ENCODE peak calls at places on chromosomes 13 and 19, in ten cellular contexts. One of them, this sample, is unnamed.

GRCh38 chr13:102901056-102901455 is 55.2 kb downstream of the ERCC5 start:
- DNase-seq in BE2C: no peak
- DNase-seq in stomach: no peak
- DNase-seq in GM23338: no peak
- DNase-seq in transverse colon: no peak
- DNase-seq in uterus: no peak
- DNase-seq in left ventricle myocardium inferior: no peak
- DNase-seq in K562: no peak
- DNase-seq in tibial artery: no peak
- DNase-seq in cardiac fibroblast: no peak
- DNase-seq in this sample: no peak

GRCh38 chr13:23427342-23428182 is 5.9 kb downstream of the SACS start:
- DNase-seq in BE2C: no peak
- DNase-seq in stomach: peak; percentile 43
- DNase-seq in GM23338: no peak
- DNase-seq in transverse colon: peak; percentile 33
- DNase-seq in uterus: peak; percentile 74
- DNase-seq in left ventricle myocardium inferior: no peak
- DNase-seq in K562: no peak
- DNase-seq in tibial artery: peak; percentile 80
- DNase-seq in cardiac fibroblast: peak; percentile 90
- DNase-seq in this sample: no peak

GRCh38 chr13:38173403-38173802 is 176.2 kb upstream of the UFM1 start:
- DNase-seq in BE2C: no peak
- DNase-seq in stomach: no peak
- DNase-seq in GM23338: peak; percentile 16
- DNase-seq in transverse colon: no peak
- DNase-seq in uterus: no peak
- DNase-seq in left ventricle myocardium inferior: no peak
- DNase-seq in K562: no peak
- DNase-seq in tibial artery: no peak
- DNase-seq in cardiac fibroblast: no peak
- DNase-seq in this sample: no peak

GRCh38 chr13:109517516-109517915 is 268.9 kb downstream of the IRS2 start:
- DNase-seq in BE2C: no peak
- DNase-seq in stomach: no peak
- DNase-seq in GM23338: no peak
- DNase-seq in transverse colon: no peak
- DNase-seq in uterus: no peak
- DNase-seq in left ventricle myocardium inferior: no peak
- DNase-seq in K562: no peak
- DNase-seq in tibial artery: no peak
- DNase-seq in cardiac fibroblast: peak; percentile 34
- DNase-seq in this sample: no peak

GRCh38 chr19:39144487-39145071 is 19.0 kb downstream of the PAK4 start:
- DNase-seq in BE2C: peak; percentile 63
- DNase-seq in stomach: no peak
- DNase-seq in GM23338: peak; percentile 46
- DNase-seq in transverse colon: no peak
- DNase-seq in uterus: no peak
- DNase-seq in left ventricle myocardium inferior: no peak
- DNase-seq in K562: no peak
- DNase-seq in tibial artery: no peak
- DNase-seq in cardiac fibroblast: peak; percentile 13
- DNase-seq in this sample: no peak

GRCh38 chr13:40777166-40777956 is 6.4 kb upstream of the MRPS31 start:
- DNase-seq in BE2C: peak; percentile 58
- DNase-seq in stomach: no peak
- DNase-seq in GM23338: peak; percentile 88
- DNase-seq in transverse colon: peak; percentile 43
- DNase-seq in uterus: no peak
- DNase-seq in left ventricle myocardium inferior: no peak
- DNase-seq in K562: peak; percentile 59
- DNase-seq in tibial artery: no peak
- DNase-seq in cardiac fibroblast: peak; percentile 72
- DNase-seq in this sample: peak; percentile 14

GRCh38 chr13:47119568-47120080 is 222.8 kb upstream of the HTR2A start:
- DNase-seq in BE2C: no peak
- DNase-seq in stomach: no peak
- DNase-seq in GM23338: no peak
- DNase-seq in transverse colon: no peak
- DNase-seq in uterus: no peak
- DNase-seq in left ventricle myocardium inferior: no peak
- DNase-seq in K562: no peak
- DNase-seq in tibial artery: no peak
- DNase-seq in cardiac fibroblast: no peak
- DNase-seq in this sample: no peak

GRCh38 chr19:38255759-38256052 is 468 bp downstream of the PPP1R14A start:
- DNase-seq in BE2C: no peak
- DNase-seq in stomach: no peak
- DNase-seq in GM23338: peak; percentile 41
- DNase-seq in transverse colon: no peak
- DNase-seq in uterus: no peak
- DNase-seq in left ventricle myocardium inferior: no peak
- DNase-seq in K562: no peak
- DNase-seq in tibial artery: peak; percentile 70
- DNase-seq in cardiac fibroblast: no peak
- DNase-seq in this sample: peak; percentile 67

DNA sequence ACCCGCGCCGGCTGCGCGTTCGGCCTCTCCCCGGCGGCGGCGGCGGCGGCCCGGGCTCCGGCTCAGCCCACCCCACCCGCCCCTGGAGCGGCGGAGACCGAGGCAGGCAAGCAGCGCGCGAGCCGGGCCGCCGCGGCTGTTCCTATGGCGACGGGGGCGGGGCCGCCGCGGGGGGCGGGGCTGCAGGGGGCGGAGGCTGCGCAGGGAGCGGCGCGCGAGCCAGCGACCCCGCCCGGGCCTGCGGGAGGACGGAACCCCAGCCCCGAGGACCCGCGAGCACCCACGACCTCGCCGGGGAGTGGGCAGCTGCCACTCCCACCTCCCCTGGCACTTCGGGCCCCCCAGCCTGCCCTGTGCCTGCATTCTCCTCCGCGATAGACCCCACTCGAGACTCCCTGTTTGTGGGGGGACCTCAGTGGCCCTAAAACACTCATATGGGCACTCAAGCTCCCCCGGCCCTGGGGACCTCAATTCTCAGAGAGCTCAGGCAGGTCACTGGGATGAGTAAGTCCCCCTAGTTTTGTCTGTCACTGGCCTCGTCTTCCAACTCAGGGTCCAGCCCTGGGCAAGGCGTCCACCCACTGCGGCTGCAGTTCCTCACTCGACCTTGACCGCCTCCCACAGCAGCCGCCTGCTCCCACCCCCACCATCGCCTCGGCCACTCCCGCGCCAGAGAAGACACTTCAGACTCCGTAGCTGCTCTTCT is at the start of gene CTXN1:
- DNase-seq in BE2C: peak; percentile 91
- DNase-seq in stomach: peak; percentile 79
- DNase-seq in GM23338: peak; percentile 71
- DNase-seq in transverse colon: peak; percentile 81
- DNase-seq in uterus: peak; percentile 87
- DNase-seq in left ventricle myocardium inferior: peak; percentile 71
- DNase-seq in K562: peak; percentile 92
- DNase-seq in tibial artery: peak; percentile 84
- DNase-seq in cardiac fibroblast: peak; percentile 44
- DNase-seq in this sample: peak; percentile 77
- H3K4me3 ChIP-seq in BE2C: peak within 1 kb of the TSS; percentile 48
- H3K4me3 ChIP-seq in stomach: peak within 1 kb of the TSS; percentile 61
- H3K4me3 ChIP-seq in GM23338: peak within 1 kb of the TSS; percentile 61
- H3K4me3 ChIP-seq in transverse colon: peak within 1 kb of the TSS; percentile 29
- H3K4me3 ChIP-seq in uterus: peak within 1 kb of the TSS; percentile 53
- H3K4me3 ChIP-seq in left ventricle myocardium inferior: peak within 1 kb of the TSS; percentile 65
- H3K4me3 ChIP-seq in K562: peak within 1 kb of the TSS; percentile 48
- H3K4me3 ChIP-seq in tibial artery: peak within 1 kb of the TSS; percentile 49
- H3K4me3 ChIP-seq in cardiac fibroblast: peak within 1 kb of the TSS; percentile 42
- H3K4me3 ChIP-seq in this sample: peak within 1 kb of the TSS; percentile 53

GRCh38 chr13:72296246-72296645 is 429.2 kb upstream of the DACH1 start:
- DNase-seq in BE2C: no peak
- DNase-seq in stomach: no peak
- DNase-seq in GM23338: no peak
- DNase-seq in transverse colon: no peak
- DNase-seq in uterus: no peak
- DNase-seq in left ventricle myocardium inferior: no peak
- DNase-seq in K562: no peak
- DNase-seq in tibial artery: no peak
- DNase-seq in cardiac fibroblast: no peak
- DNase-seq in this sample: no peak

GRCh38 chr13:72295173-72295572 is 428.2 kb upstream of the DACH1 start:
- DNase-seq in BE2C: no peak
- DNase-seq in stomach: no peak
- DNase-seq in GM23338: no peak
- DNase-seq in transverse colon: no peak
- DNase-seq in uterus: no peak
- DNase-seq in left ventricle myocardium inferior: no peak
- DNase-seq in K562: no peak
- DNase-seq in tibial artery: no peak
- DNase-seq in cardiac fibroblast: peak; percentile 2
- DNase-seq in this sample: no peak

GRCh38 chr13:72293206-72293605 is 426.2 kb upstream of the DACH1 start:
- DNase-seq in BE2C: no peak
- DNase-seq in stomach: no peak
- DNase-seq in GM23338: no peak
- DNase-seq in transverse colon: no peak
- DNase-seq in uterus: no peak
- DNase-seq in left ventricle myocardium inferior: no peak
- DNase-seq in K562: no peak
- DNase-seq in tibial artery: no peak
- DNase-seq in cardiac fibroblast: peak; percentile 16
- DNase-seq in this sample: no peak

GRCh38 chr13:72290962-72291681 is 424.1 kb upstream of the DACH1 start:
- DNase-seq in BE2C: no peak
- DNase-seq in stomach: no peak
- DNase-seq in GM23338: peak; percentile 47
- DNase-seq in transverse colon: no peak
- DNase-seq in uterus: no peak
- DNase-seq in left ventricle myocardium inferior: no peak
- DNase-seq in K562: no peak
- DNase-seq in tibial artery: no peak
- DNase-seq in cardiac fibroblast: peak; percentile 44
- DNase-seq in this sample: no peak
- TF ChIP-seq CTCF in BE2C: no peak
- TF ChIP-seq CTCF in stomach: no peak
- TF ChIP-seq CTCF in GM23338: peak; percentile 3
- TF ChIP-seq CTCF in transverse colon: no peak
- TF ChIP-seq CTCF in uterus: no peak
- TF ChIP-seq CTCF in left ventricle myocardium inferior: no peak
- TF ChIP-seq CTCF in K562: no peak
- TF ChIP-seq CTCF in tibial artery: no peak
- TF ChIP-seq CTCF in cardiac fibroblast: no peak
- TF ChIP-seq CTCF in this sample: no peak

GRCh38 chr19:34961775-34962174 is 2.3 kb downstream of the ZNF792 start:
- DNase-seq in BE2C: no peak
- DNase-seq in stomach: no peak
- DNase-seq in GM23338: no peak
- DNase-seq in transverse colon: no peak
- DNase-seq in uterus: no peak
- DNase-seq in left ventricle myocardium inferior: no peak
- DNase-seq in K562: no peak
- DNase-seq in tibial artery: no peak
- DNase-seq in cardiac fibroblast: no peak
- DNase-seq in this sample: no peak

GRCh38 chr19:34963531-34964406 is at the start of gene ZNF792:
- DNase-seq in BE2C: peak; percentile 93
- DNase-seq in stomach: peak; percentile 70
- DNase-seq in GM23338: peak; percentile 88
- DNase-seq in transverse colon: peak; percentile 73
- DNase-seq in uterus: peak; percentile 55
- DNase-seq in left ventricle myocardium inferior: peak; percentile 69
- DNase-seq in K562: peak; percentile 78
- DNase-seq in tibial artery: peak; percentile 78
- DNase-seq in cardiac fibroblast: peak; percentile 42
- DNase-seq in this sample: peak; percentile 82

GRCh38 chr19:34962281-34962944 is 1.6 kb downstream of the ZNF792 start:
- DNase-seq in BE2C: peak; percentile 70
- DNase-seq in stomach: no peak
- DNase-seq in GM23338: no peak
- DNase-seq in transverse colon: no peak
- DNase-seq in uterus: no peak
- DNase-seq in left ventricle myocardium inferior: no peak
- DNase-seq in K562: peak; percentile 83
- DNase-seq in tibial artery: no peak
- DNase-seq in cardiac fibroblast: no peak
- DNase-seq in this sample: no peak

GRCh38 chr19:34962945-34963530 is 991 bp downstream of the ZNF792 start:
- DNase-seq in BE2C: peak; percentile 35
- DNase-seq in stomach: no peak
- DNase-seq in GM23338: no peak
- DNase-seq in transverse colon: no peak
- DNase-seq in uterus: no peak
- DNase-seq in left ventricle myocardium inferior: no peak
- DNase-seq in K562: peak; percentile 26
- DNase-seq in tibial artery: no peak
- DNase-seq in cardiac fibroblast: peak; percentile 32
- DNase-seq in this sample: no peak

DNA sequence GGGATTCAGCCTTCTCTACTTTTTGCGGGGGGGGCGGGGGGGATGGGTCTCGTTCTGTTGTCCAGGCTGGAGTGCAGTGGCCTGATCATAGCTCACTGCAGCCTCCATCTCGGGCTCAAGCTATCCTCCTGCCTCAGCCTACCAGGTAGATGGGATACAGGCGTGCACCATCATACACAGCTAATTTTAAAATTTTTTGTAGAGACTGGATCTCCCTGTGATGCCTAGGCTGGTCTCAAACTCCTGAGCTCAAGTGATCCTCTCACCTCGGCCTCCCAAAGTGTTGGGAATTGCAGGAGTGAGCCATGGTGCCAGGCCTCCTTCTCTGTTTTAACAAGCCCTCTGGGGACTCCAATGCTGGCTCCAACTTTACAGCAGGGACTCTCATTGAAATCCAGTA is 569 bp upstream of the ZNF792 start:
- DNase-seq in BE2C: no peak
- DNase-seq in stomach: no peak
- DNase-seq in GM23338: no peak
- DNase-seq in transverse colon: no peak
- DNase-seq in uterus: no peak
- DNase-seq in left ventricle myocardium inferior: no peak
- DNase-seq in K562: no peak
- DNase-seq in tibial artery: no peak
- DNase-seq in cardiac fibroblast: no peak
- DNase-seq in this sample: no peak
- H3K4me3 ChIP-seq in BE2C: no peak overlapping the region
- H3K4me3 ChIP-seq in stomach: peak overlapping the region; percentile 99
- H3K4me3 ChIP-seq in GM23338: peak overlapping the region; percentile 97
- H3K4me3 ChIP-seq in transverse colon: no peak overlapping the region
- H3K4me3 ChIP-seq in uterus: no peak overlapping the region
- H3K4me3 ChIP-seq in left ventricle myocardium inferior: peak overlapping the region; percentile 97
- H3K4me3 ChIP-seq in K562: no peak overlapping the region
- H3K4me3 ChIP-seq in tibial artery: peak overlapping the region; percentile 84
- H3K4me3 ChIP-seq in cardiac fibroblast: no peak overlapping the region
- H3K4me3 ChIP-seq in this sample: peak overlapping the region; percentile 75

GRCh38 chr19:5664515-5664914 is 15.8 kb downstream of the MICOS13 start:
- DNase-seq in BE2C: no peak
- DNase-seq in stomach: no peak
- DNase-seq in GM23338: no peak
- DNase-seq in transverse colon: no peak
- DNase-seq in uterus: no peak
- DNase-seq in left ventricle myocardium inferior: no peak
- DNase-seq in K562: no peak
- DNase-seq in tibial artery: no peak
- DNase-seq in cardiac fibroblast: no peak
- DNase-seq in this sample: no peak

GRCh38 chr19:5663904-5664303 is 16.4 kb downstream of the MICOS13 start:
- DNase-seq in BE2C: no peak
- DNase-seq in stomach: no peak
- DNase-seq in GM23338: no peak
- DNase-seq in transverse colon: no peak
- DNase-seq in uterus: no peak
- DNase-seq in left ventricle myocardium inferior: no peak
- DNase-seq in K562: no peak
- DNase-seq in tibial artery: no peak
- DNase-seq in cardiac fibroblast: no peak
- DNase-seq in this sample: no peak

GRCh38 chr19:5667751-5668271 is 12.5 kb downstream of the MICOS13 start:
- DNase-seq in BE2C: no peak
- DNase-seq in stomach: no peak
- DNase-seq in GM23338: peak; percentile 80
- DNase-seq in transverse colon: no peak
- DNase-seq in uterus: no peak
- DNase-seq in left ventricle myocardium inferior: no peak
- DNase-seq in K562: no peak
- DNase-seq in tibial artery: no peak
- DNase-seq in cardiac fibroblast: no peak
- DNase-seq in this sample: peak; percentile 88

GRCh38 chr19:5666921-5667610 is 13.2 kb downstream of the MICOS13 start:
- DNase-seq in BE2C: no peak
- DNase-seq in stomach: no peak
- DNase-seq in GM23338: no peak
- DNase-seq in transverse colon: no peak
- DNase-seq in uterus: no peak
- DNase-seq in left ventricle myocardium inferior: no peak
- DNase-seq in K562: no peak
- DNase-seq in tibial artery: no peak
- DNase-seq in cardiac fibroblast: no peak
- DNase-seq in this sample: no peak

DNA sequence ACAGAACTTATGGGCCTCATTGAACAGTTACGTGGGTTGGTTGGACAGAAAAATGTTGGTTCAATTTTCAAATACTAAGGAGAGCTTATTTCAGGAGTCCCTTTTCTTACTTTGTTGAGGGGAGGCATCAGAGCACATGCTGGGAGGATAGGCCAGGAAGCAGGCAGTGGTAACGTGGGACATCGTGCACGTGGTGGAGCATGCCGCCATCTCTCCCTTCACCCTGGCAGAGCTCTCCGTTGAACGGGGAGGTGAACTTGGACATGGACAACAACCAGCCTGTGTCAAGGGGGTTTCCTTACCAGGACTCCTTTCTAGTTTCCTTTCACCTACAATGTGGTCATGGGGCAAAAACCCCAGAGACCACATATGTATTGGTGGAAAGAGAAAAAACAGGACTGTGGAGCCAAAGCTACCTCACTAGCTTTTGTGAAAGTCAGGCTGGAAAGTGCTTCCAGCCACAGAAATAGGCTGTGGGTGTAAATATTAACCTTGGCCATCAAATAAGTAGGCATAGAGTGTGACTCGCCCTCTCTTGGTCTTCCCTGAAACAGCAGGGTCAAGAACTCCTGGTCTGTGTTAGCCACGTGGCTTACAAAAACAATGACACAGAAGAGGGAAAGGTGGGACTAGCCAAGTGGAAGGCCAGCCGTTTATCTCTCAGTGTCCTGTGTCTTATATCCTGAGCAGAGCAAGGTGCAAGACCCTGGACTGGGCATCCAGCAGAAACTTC is 14.4 kb downstream of the MICOS13 start:
- DNase-seq in BE2C: no peak
- DNase-seq in stomach: no peak
- DNase-seq in GM23338: peak; percentile 19
- DNase-seq in transverse colon: no peak
- DNase-seq in uterus: no peak
- DNase-seq in left ventricle myocardium inferior: no peak
- DNase-seq in K562: no peak
- DNase-seq in tibial artery: no peak
- DNase-seq in cardiac fibroblast: peak; percentile 75
- DNase-seq in this sample: no peak
- TF ChIP-seq CTCF in BE2C: peak; percentile 29
- TF ChIP-seq CTCF in stomach: no peak
- TF ChIP-seq CTCF in GM23338: peak; percentile 24
- TF ChIP-seq CTCF in transverse colon: no peak
- TF ChIP-seq CTCF in uterus: no peak
- TF ChIP-seq CTCF in left ventricle myocardium inferior: no peak
- TF ChIP-seq CTCF in K562: peak; percentile 25
- TF ChIP-seq CTCF in tibial artery: no peak
- TF ChIP-seq CTCF in cardiac fibroblast: peak; percentile 41
- TF ChIP-seq CTCF in this sample: peak; percentile 22